ENCODE peak calls at places on chromosomes 16 and 17, in six cellular contexts. L, N, V, S, I and J are unnamed samples.

GRCh38 chr16:73025111-73025505 is 22.8 kb downstream of the ZFHX3 start:
- DNase-seq in L (no peak), N (no peak), V (no peak), S (no peak), I (no peak), J (peak)

GRCh38 chr17:76544916-76545365 is 5.1 kb downstream of the PRCD start:
- DNase-seq in L (no peak), N (no peak), V (no peak), S (no peak), I (no peak), J (no peak)

GRCh38 chr17:58381124-58381838 is 29.3 kb upstream of the SUPT4H1 start:
- DNase-seq in L (no peak), N (no peak), V (no peak), S (no peak), I (no peak), J (no peak)

GRCh38 chr16:87971933-87972332 is 20.7 kb downstream of the BANP start:
- DNase-seq in L (no peak), N (no peak), V (no peak), S (no peak), I (no peak), J (no peak)

GRCh38 chr17:19553036-19553435 is 19.4 kb downstream of the SLC47A1 start:
- DNase-seq in L (no peak), N (no peak), V (no peak), S (no peak), I (no peak), J (no peak)

GRCh38 chr16:7513429-7513828 is 180.8 kb downstream of the RBFOX1 start:
- DNase-seq in L (no peak), N (no peak), V (no peak), S (no peak), I (no peak), J (no peak)

GRCh38 chr16:74592847-74593246 is 14.1 kb downstream of the GLG1 start:
- DNase-seq in L (no peak), N (no peak), V (no peak), S (no peak), I (no peak), J (no peak)

GRCh38 chr17:61536417-61536955 is 54.5 kb downstream of the NACA2 start:
- DNase-seq in L (no peak), N (no peak), V (peak), S (no peak), I (no peak), J (no peak)

GRCh38 chr16:89931964-89932363 is 8.8 kb downstream of the TUBB3 start:
- DNase-seq in L (no peak), N (no peak), V (no peak), S (no peak), I (no peak), J (no peak)